ENCODE peak calls at places on chromosomes 13 and 19, in six cellular contexts. One of them, this sample, is unnamed.

GRCh38 chr19:46821512-46822359 is 28.9 kb downstream of the AP2S1 start:
- DNase-seq in ovary: no peak
- DNase-seq in nephron progenitor cell: no peak
- DNase-seq in GM12864: peak
- DNase-seq in stomach: no peak
- DNase-seq in esophagus squamous epithelium: no peak
- DNase-seq in this sample: no peak

GRCh38 chr13:23506071-23506820 is 64.0 kb upstream of the TNFRSF19 start:
- DNase-seq in ovary: no peak
- DNase-seq in nephron progenitor cell: peak
- DNase-seq in GM12864: no peak
- DNase-seq in stomach: no peak
- DNase-seq in esophagus squamous epithelium: no peak
- DNase-seq in this sample: no peak

GRCh38 chr19:47417746-47418594 is 1.4 kb downstream of the MEIS3 start:
- DNase-seq in ovary: no peak
- DNase-seq in nephron progenitor cell: no peak
- DNase-seq in GM12864: no peak
- DNase-seq in stomach: no peak
- DNase-seq in esophagus squamous epithelium: no peak
- DNase-seq in this sample: no peak

GRCh38 chr19:6531163-6531955 is 533 bp downstream of the TNFSF9 start:
- DNase-seq in ovary: no peak
- DNase-seq in nephron progenitor cell: no peak
- DNase-seq in GM12864: no peak
- DNase-seq in stomach: no peak
- DNase-seq in esophagus squamous epithelium: no peak
- DNase-seq in this sample: no peak

GRCh38 chr13:49113526-49114286 is 106.4 kb upstream of the MLNR start:
- DNase-seq in ovary: no peak
- DNase-seq in nephron progenitor cell: no peak
- DNase-seq in GM12864: no peak
- DNase-seq in stomach: no peak
- DNase-seq in esophagus squamous epithelium: no peak
- DNase-seq in this sample: no peak

GRCh38 chr13:50700664-50701266 is 142.7 kb downstream of the DLEU7 start:
- DNase-seq in ovary: no peak
- DNase-seq in nephron progenitor cell: no peak
- DNase-seq in GM12864: no peak
- DNase-seq in stomach: no peak
- DNase-seq in esophagus squamous epithelium: no peak
- DNase-seq in this sample: no peak

GRCh38 chr13:110326263-110326904 is 19.3 kb downstream of the COL4A2 start:
- DNase-seq in ovary: no peak
- DNase-seq in nephron progenitor cell: no peak
- DNase-seq in GM12864: no peak
- DNase-seq in stomach: no peak
- DNase-seq in esophagus squamous epithelium: no peak
- DNase-seq in this sample: no peak

GRCh38 chr13:41071775-41072174 is 10.5 kb downstream of the WBP4 start:
- DNase-seq in ovary: no peak
- DNase-seq in nephron progenitor cell: no peak
- DNase-seq in GM12864: no peak
- DNase-seq in stomach: no peak
- DNase-seq in esophagus squamous epithelium: no peak
- DNase-seq in this sample: no peak

GRCh38 chr19:48999481-49000325 is 6.0 kb downstream of the RUVBL2 start:
- DNase-seq in ovary: no peak
- DNase-seq in nephron progenitor cell: peak
- DNase-seq in GM12864: no peak
- DNase-seq in stomach: peak
- DNase-seq in esophagus squamous epithelium: no peak
- DNase-seq in this sample: peak

GRCh38 chr19:50352242-50352641 is 13.2 kb downstream of the NAPSA start:
- DNase-seq in ovary: no peak
- DNase-seq in nephron progenitor cell: no peak
- DNase-seq in GM12864: no peak
- DNase-seq in stomach: no peak
- DNase-seq in esophagus squamous epithelium: no peak
- DNase-seq in this sample: no peak

GRCh38 chr13:31909889-31910551 is 121.6 kb upstream of the FRY start:
- DNase-seq in ovary: peak
- DNase-seq in nephron progenitor cell: peak
- DNase-seq in GM12864: peak
- DNase-seq in stomach: peak
- DNase-seq in esophagus squamous epithelium: no peak
- DNase-seq in this sample: peak

GRCh38 chr13:111904701-111905608 is 162.0 kb upstream of the SOX1 start:
- DNase-seq in ovary: no peak
- DNase-seq in nephron progenitor cell: no peak
- DNase-seq in GM12864: no peak
- DNase-seq in stomach: no peak
- DNase-seq in esophagus squamous epithelium: no peak
- DNase-seq in this sample: no peak

GRCh38 chr19:17754634-17755532 is 3.6 kb downstream of the FCHO1 start:
- DNase-seq in ovary: no peak
- DNase-seq in nephron progenitor cell: no peak
- DNase-seq in GM12864: peak
- DNase-seq in stomach: no peak
- DNase-seq in esophagus squamous epithelium: no peak
- DNase-seq in this sample: no peak
- TF ChIP-seq CTCF in ovary: no peak
- TF ChIP-seq CTCF in nephron progenitor cell: no peak
- TF ChIP-seq CTCF in GM12864: peak
- TF ChIP-seq CTCF in stomach: no peak
- TF ChIP-seq CTCF in esophagus squamous epithelium: no peak
- TF ChIP-seq CTCF in this sample: no peak

GRCh38 chr19:33194884-33195710 is 967 bp downstream of the LRP3 start:
- DNase-seq in ovary: peak
- DNase-seq in nephron progenitor cell: peak
- DNase-seq in GM12864: no peak
- DNase-seq in stomach: peak
- DNase-seq in esophagus squamous epithelium: no peak
- DNase-seq in this sample: peak

GRCh38 chr19:33194527-33194883 is 375 bp downstream of the LRP3 start:
- DNase-seq in ovary: peak
- DNase-seq in nephron progenitor cell: peak
- DNase-seq in GM12864: no peak
- DNase-seq in stomach: no peak
- DNase-seq in esophagus squamous epithelium: no peak
- DNase-seq in this sample: no peak

GRCh38 chr19:33192010-33192409 is 2.1 kb upstream of the LRP3 start:
- DNase-seq in ovary: no peak
- DNase-seq in nephron progenitor cell: peak
- DNase-seq in GM12864: no peak
- DNase-seq in stomach: no peak
- DNase-seq in esophagus squamous epithelium: no peak
- DNase-seq in this sample: no peak

GRCh38 chr19:33193864-33194362 is at the start of gene LRP3:
- DNase-seq in ovary: peak
- DNase-seq in nephron progenitor cell: peak
- DNase-seq in GM12864: no peak
- DNase-seq in stomach: peak
- DNase-seq in esophagus squamous epithelium: no peak
- DNase-seq in this sample: no peak

DNA sequence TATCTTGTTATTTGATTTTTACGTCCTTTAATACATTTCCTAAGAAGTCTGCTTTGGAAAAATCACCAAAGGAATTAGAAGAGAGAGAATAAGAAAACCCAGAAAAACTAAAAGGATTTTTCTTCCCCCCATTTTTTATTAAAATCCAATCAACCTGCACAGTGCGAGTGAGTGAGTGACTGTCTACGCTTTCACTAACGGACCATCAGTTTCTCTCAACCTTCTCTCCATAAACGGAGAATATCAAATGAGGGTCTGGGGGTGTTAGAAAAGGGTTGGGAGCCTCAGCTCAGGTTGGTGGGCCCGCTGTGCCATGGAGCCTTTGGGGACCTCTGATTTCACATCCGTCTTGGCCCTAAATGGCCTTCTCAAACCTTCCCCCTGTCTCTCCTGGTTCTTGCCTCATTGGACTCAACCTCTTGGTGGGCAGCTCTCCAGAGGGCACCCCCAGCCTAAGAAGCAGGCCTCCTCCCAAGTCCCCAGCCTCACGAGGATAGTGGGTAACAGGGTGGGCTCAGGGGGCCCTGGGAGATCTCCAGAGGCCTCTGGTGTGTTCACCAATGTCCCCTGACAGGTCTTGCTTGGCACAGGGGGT is 764 bp upstream of the LRP3 start:
- DNase-seq in ovary: no peak
- DNase-seq in nephron progenitor cell: no peak
- DNase-seq in GM12864: no peak
- DNase-seq in stomach: no peak
- DNase-seq in esophagus squamous epithelium: no peak
- DNase-seq in this sample: no peak
- TF ChIP-seq CTCF in ovary: no peak
- TF ChIP-seq CTCF in nephron progenitor cell: no peak
- TF ChIP-seq CTCF in GM12864: no peak
- TF ChIP-seq CTCF in stomach: no peak
- TF ChIP-seq CTCF in esophagus squamous epithelium: no peak
- TF ChIP-seq CTCF in this sample: no peak

DNA sequence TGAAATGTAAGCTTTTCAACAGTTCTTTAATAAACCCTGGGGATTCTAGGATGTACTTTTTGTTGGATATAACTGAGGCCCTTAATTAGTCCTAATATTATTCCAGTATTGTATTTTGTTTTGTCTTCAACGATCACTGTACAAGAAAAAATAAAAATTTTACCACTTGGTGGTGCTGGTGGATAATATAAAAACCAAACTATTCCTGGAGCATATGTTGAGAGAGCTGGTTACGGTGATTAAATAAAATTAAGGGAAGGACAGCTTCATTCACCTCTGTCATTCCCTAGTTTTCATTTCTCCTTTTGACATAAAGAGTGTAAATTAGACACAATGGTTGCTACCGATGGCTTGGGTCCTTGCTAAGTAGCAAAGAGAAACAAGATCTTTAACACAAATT is 598.6 kb upstream of the PCDH20 start:
- DNase-seq in ovary: no peak
- DNase-seq in nephron progenitor cell: no peak
- DNase-seq in GM12864: no peak
- DNase-seq in stomach: no peak
- DNase-seq in esophagus squamous epithelium: no peak
- DNase-seq in this sample: no peak
- TF ChIP-seq CTCF in ovary: no peak
- TF ChIP-seq CTCF in nephron progenitor cell: peak
- TF ChIP-seq CTCF in GM12864: no peak
- TF ChIP-seq CTCF in stomach: no peak
- TF ChIP-seq CTCF in esophagus squamous epithelium: no peak
- TF ChIP-seq CTCF in this sample: no peak

GRCh38 chr19:12545267-12545666 is 6.0 kb downstream of the ZNF564 start:
- DNase-seq in ovary: no peak
- DNase-seq in nephron progenitor cell: no peak
- DNase-seq in GM12864: no peak
- DNase-seq in stomach: no peak
- DNase-seq in esophagus squamous epithelium: no peak
- DNase-seq in this sample: no peak
- TF ChIP-seq CTCF in ovary: no peak
- TF ChIP-seq CTCF in nephron progenitor cell: no peak
- TF ChIP-seq CTCF in GM12864: no peak
- TF ChIP-seq CTCF in stomach: no peak
- TF ChIP-seq CTCF in esophagus squamous epithelium: no peak
- TF ChIP-seq CTCF in this sample: no peak

This sample was measured in endothelial cell.